ENCODE peak calls at places on chromosome 1, in four cellular contexts. C, T, U and W are unnamed samples.

GRCh38 chr1:998905-999796 is 746 bp downstream of the HES4 start:
- DNase-seq in C (peak; percentile 52), T (no peak), U (no peak), W (no peak)

GRCh38 chr1:33618636-33619035 is 146.2 kb downstream of the ZSCAN20 start:
- DNase-seq in C (no peak), T (no peak), U (no peak), W (no peak)

GRCh38 chr1:188089461-188089860 is 1260.7 kb downstream of the PLA2G4A start:
- DNase-seq in C (peak; percentile 32), T (no peak), U (no peak), W (no peak)

GRCh38 chr1:202282596-202283283 is 59.0 kb downstream of the UBE2T start:
- DNase-seq in C (peak; percentile 41), T (no peak), U (no peak), W (no peak)

GRCh38 chr1:14926214-14926613 is 227.3 kb upstream of the TMEM51 start:
- DNase-seq in C (peak; percentile 65), T (no peak), U (no peak), W (no peak)

GRCh38 chr1:93324486-93325464 is 20.9 kb upstream of the DR1 start:
- DNase-seq in C (peak; percentile 78), T (no peak), U (no peak), W (no peak)

GRCh38 chr1:161182214-161182613 is 4.9 kb upstream of the B4GALT3 start:
- DNase-seq in C (peak; percentile 67), T (peak; percentile 41), U (peak; percentile 48), W (no peak)

GRCh38 chr1:150613061-150613920 is 16.1 kb downstream of the ENSA start:
- DNase-seq in C (peak; percentile 97), T (peak; percentile 17), U (peak; percentile 42), W (peak; percentile 63)

GRCh38 chr1:229428256-229428655 is 5.6 kb downstream of the ACTA1 start:
- DNase-seq in C (no peak), T (no peak), U (no peak), W (no peak)

GRCh38 chr1:3443759-3444697 is 10.4 kb upstream of the ARHGEF16 start:
- DNase-seq in C (peak; percentile 30), T (no peak), U (no peak), W (no peak)

GRCh38 chr1:3656450-3657095 is 4.3 kb downstream of the TP73 start:
- DNase-seq in C (no peak), T (no peak), U (no peak), W (no peak)

GRCh38 chr1:33586111-33586510 is 113.7 kb downstream of the ZSCAN20 start:
- DNase-seq in C (peak; percentile 89), T (no peak), U (no peak), W (no peak)

GRCh38 chr1:23343246-23344110 is 606 bp downstream of the HNRNPR start:
- DNase-seq in C (peak; percentile 87), T (peak; percentile 5), U (peak; percentile 57), W (no peak)